ENCODE peak calls at places on chromosome 5, in five cellular contexts. I is A549; Z is anterior cingulate cortex; A is DMS153; M is naive thymus-derived CD8-positive, alpha-beta T cell. C is an unnamed sample.

GRCh38 chr5:127820910-127821553 is 117.8 kb downstream of the CCDC192 start:
- DNase-seq in I (peak; percentile 43), Z (no peak), A (no peak), M (no peak), C (no peak)

GRCh38 chr5:86968311-86968753 is 299.4 kb upstream of the RASA1 start:
- DNase-seq in I (peak; percentile 21), Z (no peak), A (no peak), M (peak; percentile 8), C (no peak)

GRCh38 chr5:171736976-171737848 is 48.4 kb upstream of the SMIM23 start:
- DNase-seq in I (no peak), Z (no peak), A (no peak), M (no peak), C (no peak)

GRCh38 chr5:60639544-60639943 is 60.4 kb downstream of the DEPDC1B start:
- DNase-seq in I (no peak), Z (no peak), A (no peak), M (no peak), C (no peak)

GRCh38 chr5:91092859-91093843 is 290.0 kb downstream of the ARRDC3 start:
- DNase-seq in I (no peak), Z (no peak), A (no peak), M (no peak), C (no peak)

GRCh38 chr5:52786937-52787599 is 648 bp upstream of the ITGA1 start:
- DNase-seq in I (no peak), Z (no peak), A (peak; percentile 11), M (peak; percentile 38), C (no peak)

GRCh38 chr5:53983568-53984465 is 326.6 kb downstream of the ARL15 start:
- DNase-seq in I (peak; percentile 13), Z (no peak), A (no peak), M (no peak), C (no peak)

GRCh38 chr5:36599986-36600779 is 6.2 kb upstream of the SLC1A3 start:
- DNase-seq in I (no peak), Z (no peak), A (no peak), M (no peak), C (no peak)

GRCh38 chr5:138495351-138495750 is 30.1 kb downstream of the EGR1 start:
- DNase-seq in I (no peak), Z (no peak), A (no peak), M (no peak), C (no peak)

GRCh38 chr5:109388407-109388806 is 21.4 kb downstream of the PJA2 start:
- DNase-seq in I (no peak), Z (no peak), A (no peak), M (no peak), C (no peak)

GRCh38 chr5:1751864-1752822 is 47.5 kb downstream of the MRPL36 start:
- DNase-seq in I (no peak), Z (no peak), A (no peak), M (no peak), C (peak; percentile 8)